ENCODE peak calls at places on chromosomes 7 and 10, in nine cellular contexts. C, Z, T, M, D, O, P, J and Y are unnamed samples.
A peak's percentile ranks its signal among the peaks of the same experiment; 100 is the strongest.

GRCh38 chr7:2120251-2120660 is 112.5 kb downstream of the MAD1L1 start:
- DNase-seq in C (peak; percentile 38), Z (no peak), T (no peak), M (no peak), D (no peak), O (no peak), P (no peak), J (no peak), Y (no peak)

GRCh38 chr10:88117227-88117626 is 253.8 kb downstream of the PTEN start:
- DNase-seq in C (no peak), Z (no peak), T (peak; percentile 29), M (no peak), D (no peak), O (no peak), P (no peak), J (no peak), Y (no peak)

GRCh38 chr10:92024700-92025099 is 101.1 kb downstream of the BTAF1 start:
- DNase-seq in C (no peak), Z (no peak), T (no peak), M (no peak), D (no peak), O (no peak), P (no peak), J (no peak), Y (no peak)

GRCh38 chr7:116145245-116145852 is 65.0 kb upstream of the TES start:
- DNase-seq in C (no peak), Z (no peak), T (no peak), M (no peak), D (no peak), O (no peak), P (no peak), J (peak; percentile 19), Y (peak; percentile 8)

GRCh38 chr7:69775231-69775771 is 177.0 kb downstream of the AUTS2 start:
- DNase-seq in C (no peak), Z (no peak), T (no peak), M (no peak), D (peak; percentile 21), O (no peak), P (no peak), J (no peak), Y (no peak)

GRCh38 chr10:42971251-42971599 is 105.6 kb upstream of the RET start:
- DNase-seq in C (no peak), Z (no peak), T (no peak), M (no peak), D (no peak), O (no peak), P (no peak), J (no peak), Y (no peak)

GRCh38 chr10:131584286-131584685 is 272.8 kb upstream of the TCERG1L start:
- DNase-seq in C (no peak), Z (no peak), T (no peak), M (no peak), D (no peak), O (no peak), P (no peak), J (no peak), Y (no peak)

GRCh38 chr10:43067391-43068135 is 9.3 kb upstream of the RET start:
- DNase-seq in C (no peak), Z (no peak), T (no peak), M (no peak), D (no peak), O (peak; percentile 44), P (no peak), J (no peak), Y (no peak)

GRCh38 chr10:30688456-30688855 is 58.9 kb upstream of the LYZL2 start:
- DNase-seq in C (no peak), Z (no peak), T (no peak), M (no peak), D (no peak), O (no peak), P (no peak), J (no peak), Y (no peak)

GRCh38 chr7:28020302-28020940 is 160.2 kb downstream of the JAZF1 start:
- DNase-seq in C (peak; percentile 15), Z (peak; percentile 81), T (peak; percentile 71), M (peak; percentile 39), D (peak; percentile 80), O (peak; percentile 65), P (peak; percentile 58), J (peak; percentile 71), Y (peak; percentile 70)

GRCh38 chr7:47932466-47933037 is 15.7 kb downstream of the PKD1L1 start:
- DNase-seq in C (no peak), Z (no peak), T (no peak), M (no peak), D (no peak), O (no peak), P (no peak), J (no peak), Y (no peak)

GRCh38 chr7:77542399-77542798 is 5.3 kb downstream of the PTPN12 start:
- DNase-seq in C (no peak), Z (no peak), T (no peak), M (no peak), D (peak; percentile 76), O (no peak), P (no peak), J (no peak), Y (no peak)

GRCh38 chr7:5310822-5311405 is 28.2 kb downstream of the SLC29A4 start:
- DNase-seq in C (no peak), Z (no peak), T (no peak), M (no peak), D (no peak), O (no peak), P (no peak), J (no peak), Y (no peak)

GRCh38 chr10:92126100-92126650 is 164.7 kb downstream of the CPEB3 start:
- DNase-seq in C (no peak), Z (no peak), T (no peak), M (peak; percentile 32), D (peak; percentile 49), O (no peak), P (no peak), J (no peak), Y (no peak)

GRCh38 chr10:43202657-43203490 is 64.0 kb downstream of the RASGEF1A start:
- DNase-seq in C (peak; percentile 38), Z (no peak), T (peak; percentile 82), M (no peak), D (peak; percentile 10), O (peak; percentile 74), P (peak; percentile 46), J (peak; percentile 84), Y (peak; percentile 79)

GRCh38 chr10:804191-804781 is 114.8 kb upstream of the DIP2C start:
- DNase-seq in C (no peak), Z (no peak), T (no peak), M (no peak), D (no peak), O (peak; percentile 43), P (no peak), J (no peak), Y (no peak)

GRCh38 chr7:5354460-5355279 is 69.0 kb downstream of the TNRC18 start:
- DNase-seq in C (no peak), Z (no peak), T (no peak), M (no peak), D (peak; percentile 25), O (peak; percentile 75), P (peak; percentile 81), J (no peak), Y (peak; percentile 66)

GRCh38 chr10:368579-369255 is 233.5 kb downstream of the ZMYND11 start:
- DNase-seq in C (no peak), Z (no peak), T (no peak), M (no peak), D (no peak), O (no peak), P (no peak), J (no peak), Y (no peak)

DNA sequence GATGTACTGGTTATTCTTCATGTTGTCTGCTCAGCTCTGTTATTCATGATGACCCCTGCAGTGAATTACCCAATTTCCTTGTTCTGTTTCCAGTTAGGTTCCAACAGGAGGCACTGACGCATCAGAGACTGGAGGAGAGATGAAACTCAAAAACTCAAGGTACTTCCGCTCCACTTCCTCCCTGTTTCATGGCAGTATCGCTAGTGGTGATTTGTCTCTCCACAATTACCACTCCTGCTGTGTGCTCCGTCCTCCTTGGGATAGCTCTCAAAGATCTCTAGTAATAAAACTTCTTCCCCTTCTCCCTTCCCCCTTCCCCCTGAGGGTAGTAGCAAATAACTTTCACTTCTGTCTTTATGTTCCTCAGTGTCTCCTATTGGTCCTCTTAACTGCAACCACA is 107.4 kb upstream of the ABCB5 start:
- DNase-seq in C (no peak), Z (no peak), T (no peak), M (no peak), D (peak; percentile 7), O (no peak), P (no peak), J (no peak), Y (no peak)
- TF ChIP-seq CTCF in C (no peak), Z (no peak), T (no peak), M (no peak), D (no peak), O (no peak), P (no peak), J (no peak), Y (no peak)

GRCh38 chr7:30703756-30704155 is 21.5 kb upstream of the CRHR2 start:
- DNase-seq in C (no peak), Z (no peak), T (no peak), M (no peak), D (no peak), O (no peak), P (no peak), J (no peak), Y (no peak)

GRCh38 chr7:30700941-30701340 is 18.7 kb upstream of the CRHR2 start:
- DNase-seq in C (no peak), Z (no peak), T (no peak), M (no peak), D (no peak), O (no peak), P (no peak), J (no peak), Y (no peak)

GRCh38 chr7:30699706-30700495 is 17.6 kb upstream of the CRHR2 start:
- DNase-seq in C (no peak), Z (no peak), T (no peak), M (no peak), D (no peak), O (no peak), P (no peak), J (no peak), Y (no peak)

GRCh38 chr7:30705008-30705407 is 22.8 kb upstream of the CRHR2 start:
- DNase-seq in C (no peak), Z (no peak), T (no peak), M (no peak), D (no peak), O (no peak), P (no peak), J (no peak), Y (no peak)

GRCh38 chr7:30702200-30702599 is 19.9 kb upstream of the CRHR2 start:
- DNase-seq in C (no peak), Z (no peak), T (no peak), M (no peak), D (peak; percentile 4), O (no peak), P (no peak), J (no peak), Y (no peak)
- TF ChIP-seq CTCF in C (peak; percentile 20), Z (no peak), T (no peak), M (no peak), D (peak; percentile 45), O (no peak), P (no peak), J (no peak), Y (peak; percentile 13)

GRCh38 chr7:32381024-32381601 is 109.1 kb downstream of the LSM5 start:
- DNase-seq in C (no peak), Z (no peak), T (no peak), M (no peak), D (no peak), O (no peak), P (no peak), J (no peak), Y (no peak)
- TF ChIP-seq CTCF in C (no peak), Z (peak; percentile 9), T (no peak), M (no peak), D (no peak), O (no peak), P (no peak), J (no peak), Y (no peak)

GRCh38 chr10:121237718-121238117 is 360.5 kb downstream of the FGFR2 start:
- DNase-seq in C (no peak), Z (no peak), T (no peak), M (no peak), D (no peak), O (no peak), P (no peak), J (no peak), Y (no peak)
- TF ChIP-seq CTCF in C (no peak), Z (peak; percentile 27), T (no peak), M (peak; percentile 12), D (no peak), O (no peak), P (peak; percentile 29), J (no peak), Y (peak; percentile 11)